ENCODE peak calls at places on chromosome 1, in six cellular contexts. E is aorta; Y is smooth muscle cell of the brain vasculature; C is heart right ventricle; G is caudate nucleus; R is activated naive CD4-positive, alpha-beta T cell treated with anti-CD3 and anti-CD28 coated beads, Interleukin-2, amount 10 ng/mL, durations not matched to agents 7 days and 5 days. M is an unnamed sample.

GRCh38 chr1:36115200-36115669 is 9.8 kb downstream of the COL8A2 start:
- DNase-seq in G (no peak), Y (peak), C (no peak), R (no peak), E (peak), M (no peak)

GRCh38 chr1:192709544-192709943 is 73.6 kb downstream of the RGS13 start:
- DNase-seq in G (no peak), E (no peak), C (no peak), Y (no peak), R (no peak), M (no peak)

GRCh38 chr1:110872745-110873435 is at the start of gene CD53:
- DNase-seq in R (peak), E (no peak), G (no peak), C (peak), Y (no peak), M (no peak)

GRCh38 chr1:156025873-156026272 is 5.1 kb upstream of the SSR2 start:
- DNase-seq in C (peak), E (no peak), G (no peak), R (peak), Y (no peak), M (no peak)

GRCh38 chr1:219173434-219173757 is 282 bp upstream of the LYPLAL1 start:
- DNase-seq in C (no peak), E (no peak), Y (no peak), G (no peak), R (no peak), M (no peak)

GRCh38 chr1:9577423-9577822 is 11.3 kb upstream of the TMEM201 start:
- DNase-seq in Y (no peak), G (no peak), E (peak), R (no peak), C (no peak), M (no peak)

GRCh38 chr1:32813941-32814739 is 3.0 kb downstream of the YARS1 start:
- DNase-seq in E (no peak), R (no peak), C (no peak), G (no peak), Y (no peak), M (no peak)

GRCh38 chr1:94236630-94237290 is 624 bp downstream of the ARHGAP29 start:
- DNase-seq in Y (no peak), C (peak), R (peak), G (no peak), E (peak), M (no peak)

GRCh38 chr1:230359992-230360391 is 66.1 kb downstream of the PGBD5 start:
- DNase-seq in C (no peak), G (no peak), E (no peak), R (no peak), Y (no peak), M (no peak)

GRCh38 chr1:228158690-228159665 is 6.6 kb upstream of the IBA57 start:
- DNase-seq in G (no peak), Y (no peak), E (peak), R (no peak), C (no peak), M (no peak)

M was measured in activated T-helper 9 cell treated with anti-CD3 and anti-CD28 coated beads, Interleukin-2, amount 50 U/mL, for 16 hours.